ENCODE peak calls at places on chromosomes 3 and 15, in seven cellular contexts. Z is GM23248, R is RWPE1, U is psoas muscle, P is GM23338, D is MM.1S, N is heart right ventricle. W is an unnamed sample.

GRCh38 chr3:52038227-52038626 is 18.1 kb downstream of the DUSP7 start:
- DNase-seq in D (no peak), P (no peak), N (no peak), R (peak; percentile 47), Z (no peak), U (no peak), W (no peak)

GRCh38 chr3:36695769-36696137 is 68.6 kb downstream of the DCLK3 start:
- DNase-seq in U (no peak), P (no peak), N (no peak), Z (peak; percentile 85), D (no peak), R (no peak), W (no peak)

GRCh38 chr3:169147246-169148008 is 516.1 kb downstream of the MECOM start:
- DNase-seq in U (peak; percentile 53), D (peak; percentile 58), Z (peak; percentile 84), R (peak; percentile 74), P (peak; percentile 94), N (peak; percentile 48), W (no peak)

GRCh38 chr15:76312540-76313174 is 1.4 kb upstream of the ETFA start:
- DNase-seq in D (no peak), P (no peak), U (no peak), Z (peak; percentile 36), R (peak; percentile 64), N (no peak), W (no peak)

GRCh38 chr3:191641789-191642188 is 180.8 kb downstream of the PYDC2 start:
- DNase-seq in D (no peak), R (no peak), P (peak; percentile 2), N (no peak), U (no peak), Z (no peak), W (no peak)

GRCh38 chr15:74007820-74008371 is 13.4 kb downstream of the PML start:
- DNase-seq in U (no peak), Z (no peak), N (no peak), P (no peak), R (no peak), D (no peak), W (no peak)

GRCh38 chr3:101998256-101998926 is 149.1 kb downstream of the NFKBIZ start:
- DNase-seq in U (no peak), Z (peak; percentile 19), R (no peak), P (no peak), N (no peak), D (no peak), W (no peak)

GRCh38 chr15:45402955-45403892 is 24.9 kb upstream of the GATM start:
- DNase-seq in P (peak; percentile 49), N (peak; percentile 37), U (peak; percentile 71), R (peak; percentile 81), Z (peak; percentile 80), D (peak; percentile 44), W (no peak)

GRCh38 chr3:138127636-138128365 is 4.4 kb downstream of the A4GNT start:
- DNase-seq in N (no peak), U (no peak), P (no peak), R (no peak), Z (peak; percentile 12), D (no peak), W (no peak)

GRCh38 chr3:58148049-58148448 is 62.7 kb downstream of the DNASE1L3 start:
- DNase-seq in P (no peak), D (no peak), N (no peak), Z (no peak), R (no peak), U (no peak), W (no peak)

GRCh38 chr3:8538904-8539303 is 37.3 kb downstream of the LMCD1 start:
- DNase-seq in R (no peak), D (no peak), Z (no peak), N (no peak), U (no peak), P (no peak), W (no peak)

GRCh38 chr3:194688207-194688711 is 2.6 kb downstream of the FAM43A start:
- DNase-seq in D (peak; percentile 71), R (no peak), P (peak; percentile 75), U (peak; percentile 66), N (peak; percentile 44), Z (peak; percentile 30), W (no peak)

GRCh38 chr3:23002846-23003800 is 200.0 kb upstream of the UBE2E2 start:
- DNase-seq in U (no peak), P (no peak), D (no peak), Z (peak; percentile 5), N (no peak), R (no peak), W (no peak)

GRCh38 chr3:28008235-28008634 is 233.2 kb upstream of the CMC1 start:
- DNase-seq in R (no peak), N (no peak), Z (no peak), D (no peak), P (no peak), U (no peak), W (no peak)

GRCh38 chr3:171159024-171159821 is 132.7 kb upstream of the SLC2A2 start:
- DNase-seq in N (no peak), Z (no peak), U (no peak), D (no peak), R (no peak), P (no peak), W (no peak)

GRCh38 chr15:70315431-70315830 is 217.7 kb upstream of the TLE3 start:
- DNase-seq in D (no peak), R (no peak), N (no peak), Z (no peak), P (no peak), U (no peak), W (no peak)

GRCh38 chr3:133208184-133208583 is 170.0 kb downstream of the TMEM108 start:
- DNase-seq in U (no peak), D (no peak), Z (no peak), P (no peak), R (no peak), N (no peak), W (no peak)

GRCh38 chr3:2334921-2335320 is 236.3 kb downstream of the CNTN4 start:
- DNase-seq in N (no peak), U (no peak), D (no peak), Z (no peak), P (no peak), R (no peak), W (no peak)

GRCh38 chr3:52190294-52190841 is 7.6 kb upstream of the ALAS1 start:
- DNase-seq in D (no peak), U (peak; percentile 72), N (peak; percentile 41), R (no peak), Z (peak; percentile 62), P (no peak), W (peak; percentile 54)

GRCh38 chr15:89498574-89498906 is 2.2 kb upstream of the RHCG start:
- DNase-seq in D (no peak), R (no peak), P (no peak), U (no peak), N (no peak), Z (no peak), W (no peak)

GRCh38 chr15:89501646-89502045 is 5.3 kb upstream of the RHCG start:
- DNase-seq in Z (no peak), P (no peak), U (no peak), N (no peak), R (no peak), D (no peak), W (no peak)

GRCh38 chr15:89500397-89501270 is 4.3 kb upstream of the RHCG start:
- DNase-seq in R (no peak), U (no peak), Z (no peak), N (no peak), P (peak; percentile 45), D (no peak), W (no peak)

GRCh38 chr15:89496155-89497098 is at the start of gene RHCG:
- DNase-seq in D (peak; percentile 34), N (no peak), P (peak; percentile 96), Z (peak; percentile 59), U (no peak), R (no peak), W (no peak)

DNA sequence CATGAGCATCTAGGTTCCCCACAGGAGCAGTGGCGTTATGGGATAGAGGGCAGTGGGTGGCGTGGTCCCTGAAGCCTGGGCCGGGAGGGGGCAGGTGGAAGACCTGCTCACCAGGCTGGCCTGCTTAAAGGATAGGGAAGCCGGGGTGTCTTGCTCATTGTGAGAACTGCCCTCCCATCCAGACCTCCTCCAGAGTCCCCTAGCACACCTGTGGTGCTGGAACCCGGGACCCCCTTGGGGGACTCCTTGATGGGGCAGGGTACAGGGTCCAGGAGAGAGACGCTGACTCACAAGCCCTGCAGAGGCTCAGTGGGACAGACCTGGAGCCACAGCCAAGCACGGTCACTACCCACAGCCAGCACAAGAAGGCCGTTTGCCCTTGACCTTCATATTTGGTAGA is 2.8 kb upstream of the RHCG start:
- DNase-seq in Z (no peak), D (no peak), N (no peak), P (no peak), U (no peak), R (no peak), W (no peak)
- H3K27ac ChIP-seq in Z (no peak overlapping the region), D (no peak overlapping the region), N (no peak overlapping the region), P (no peak overlapping the region), U (no peak overlapping the region), R (peak overlapping the region; percentile 79), W (no peak overlapping the region)

DNA sequence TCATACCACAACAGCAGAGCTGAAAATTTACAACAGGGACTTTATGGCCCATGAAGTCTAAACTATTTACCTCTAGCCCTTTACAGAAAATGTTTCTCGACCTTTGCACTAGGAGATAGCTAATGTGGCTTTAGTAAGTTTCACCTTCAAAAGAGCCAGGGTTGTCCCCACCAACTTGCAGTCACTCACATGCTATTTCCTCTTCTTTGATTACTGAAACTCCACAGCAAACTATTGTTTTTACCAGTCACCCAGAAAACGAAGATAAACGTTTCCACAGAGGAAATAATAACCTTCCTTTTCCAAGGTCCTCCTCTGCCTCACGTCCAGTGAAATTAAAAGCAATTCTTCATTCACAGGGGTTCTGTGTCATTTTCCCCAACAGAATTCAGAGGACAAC is 48.2 kb downstream of the WWTR1 start:
- DNase-seq in R (no peak), U (no peak), D (peak; percentile 65), P (no peak), Z (no peak), N (no peak), W (no peak)
- H3K27ac ChIP-seq in R (no peak overlapping the region), U (no peak overlapping the region), D (peak overlapping the region; percentile 12), P (peak overlapping the region; percentile 53), Z (no peak overlapping the region), N (no peak overlapping the region), W (peak overlapping the region; percentile 14)

GRCh38 chr3:187022403-187023029 is 92.2 kb downstream of the ST6GAL1 start:
- DNase-seq in P (no peak), N (no peak), Z (no peak), D (no peak), U (no peak), R (no peak), W (no peak)
- H3K27ac ChIP-seq in P (no peak overlapping the region), N (no peak overlapping the region), Z (no peak overlapping the region), D (no peak overlapping the region), U (no peak overlapping the region), R (no peak overlapping the region), W (peak overlapping the region; percentile 51)

GRCh38 chr3:186993210-186993782 is 63.0 kb downstream of the ST6GAL1 start:
- DNase-seq in U (no peak), Z (no peak), R (no peak), D (no peak), N (no peak), P (no peak), W (no peak)

GRCh38 chr3:186989429-186989828 is 59.1 kb downstream of the ST6GAL1 start:
- DNase-seq in U (no peak), Z (no peak), R (no peak), D (no peak), P (no peak), N (no peak), W (no peak)

GRCh38 chr3:186990282-186990681 is 60.0 kb downstream of the ST6GAL1 start:
- DNase-seq in Z (no peak), D (no peak), U (no peak), R (no peak), P (no peak), N (no peak), W (no peak)

GRCh38 chr3:186990878-186991308 is 60.6 kb downstream of the ST6GAL1 start:
- DNase-seq in Z (peak; percentile 31), R (peak; percentile 78), U (no peak), N (no peak), D (no peak), P (no peak), W (no peak)

GRCh38 chr3:186991470-186991869 is 61.1 kb downstream of the ST6GAL1 start:
- DNase-seq in N (no peak), P (no peak), D (no peak), U (no peak), Z (no peak), R (no peak), W (no peak)
- H3K27ac ChIP-seq in N (no peak overlapping the region), P (no peak overlapping the region), D (no peak overlapping the region), U (peak overlapping the region; percentile 23), Z (no peak overlapping the region), R (no peak overlapping the region), W (no peak overlapping the region)